ENCODE peak calls at places on chromosomes 16 and 17, in six cellular contexts. A, R, G, J, F and M are unnamed samples. For H3K9me3 and H3K36me3, the result is how much of the 10 kb centered on the place peaks cover.

GRCh38 chr17:56960596-56961538 is at the start of gene COIL:
- DNase-seq in A (peak), R (peak), G (peak), J (peak), F (peak), M (peak)

GRCh38 chr17:74244543-74244942 is 29.5 kb upstream of the DNAI2 start:
- DNase-seq in A (no peak), R (peak), G (no peak), J (no peak), F (no peak), M (no peak)

GRCh38 chr17:12094336-12094735 is 73.7 kb downstream of the MAP2K4 start:
- DNase-seq in A (no peak), R (no peak), G (no peak), J (no peak), F (no peak), M (no peak)

GRCh38 chr16:4680673-4681470 is 12.5 kb upstream of the NUDT16L1 start:
- DNase-seq in A (no peak), R (no peak), G (no peak), J (no peak), F (no peak), M (no peak)

GRCh38 chr16:3977376-3977775 is 96.9 kb upstream of the CREBBP start:
- DNase-seq in A (no peak), R (no peak), G (no peak), J (no peak), F (no peak), M (no peak)

GRCh38 chr16:55487048-55487803 is 8.2 kb downstream of the MMP2 start:
- DNase-seq in A (peak), R (no peak), G (no peak), J (no peak), F (peak), M (no peak)

GRCh38 chr16:15403392-15403995 is 7.9 kb downstream of the MPV17L start:
- DNase-seq in A (no peak), R (no peak), G (peak), J (no peak), F (no peak), M (peak)

GRCh38 chr16:82627811-82628339 is 1.1 kb downstream of the CDH13 start:
- DNase-seq in A (peak), R (no peak), G (no peak), J (no peak), F (no peak), M (no peak)

GRCh38 chr17:28710948-28711722 is 553 bp downstream of the PROCA1 start:
- DNase-seq in A (peak), R (peak), G (peak), J (peak), F (peak), M (peak)

GRCh38 chr17:77863814-77864161 is 94.7 kb upstream of the TNRC6C start:
- DNase-seq in A (peak), R (no peak), G (no peak), J (no peak), F (no peak), M (no peak)

GRCh38 chr16:25859645-25860044 is 167.9 kb downstream of the HS3ST4 start:
- DNase-seq in A (no peak), R (no peak), G (no peak), J (no peak), F (no peak), M (no peak)

GRCh38 chr16:35745191-35745590 is 2285.8 kb downstream of the TP53TG3F start:
- DNase-seq in A (no peak), R (no peak), G (no peak), J (no peak), F (no peak), M (no peak)
- H3K9me3 ChIP-seq in A (under half), R (under half), G (under half), J (under half), F (under half), M (under half)

GRCh38 chr17:37432671-37433070 is 26.0 kb downstream of the TADA2A start:
- DNase-seq in A (no peak), R (no peak), G (no peak), J (no peak), F (no peak), M (no peak)

GRCh38 chr17:37440424-37440823 is 33.7 kb downstream of the TADA2A start:
- DNase-seq in A (no peak), R (no peak), G (no peak), J (no peak), F (no peak), M (no peak)

DNA sequence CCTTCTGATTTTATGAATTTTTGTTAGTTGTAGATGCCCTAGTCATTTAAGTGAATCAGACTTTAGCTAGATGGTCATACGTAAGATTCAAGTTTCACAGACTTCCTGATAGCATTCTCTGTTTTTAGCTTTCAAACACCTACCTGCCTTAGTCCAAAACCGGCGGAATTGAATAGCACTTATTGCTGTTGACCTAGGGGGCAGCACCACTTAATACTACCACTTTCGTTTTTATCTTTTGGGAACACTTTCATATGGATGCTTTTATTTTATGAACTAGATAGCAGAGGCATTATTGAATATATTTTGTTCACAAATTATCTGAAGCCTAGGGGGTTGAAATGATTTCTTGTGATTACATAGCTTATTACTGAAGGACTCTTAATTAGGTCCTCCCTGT is 31.5 kb downstream of the TADA2A start:
- DNase-seq in A (no peak), R (no peak), G (no peak), J (no peak), F (no peak), M (no peak)
- H3K36me3 ChIP-seq in A (under half), R (under half), G (half or more), J (under half), F (under half), M (under half)

DNA sequence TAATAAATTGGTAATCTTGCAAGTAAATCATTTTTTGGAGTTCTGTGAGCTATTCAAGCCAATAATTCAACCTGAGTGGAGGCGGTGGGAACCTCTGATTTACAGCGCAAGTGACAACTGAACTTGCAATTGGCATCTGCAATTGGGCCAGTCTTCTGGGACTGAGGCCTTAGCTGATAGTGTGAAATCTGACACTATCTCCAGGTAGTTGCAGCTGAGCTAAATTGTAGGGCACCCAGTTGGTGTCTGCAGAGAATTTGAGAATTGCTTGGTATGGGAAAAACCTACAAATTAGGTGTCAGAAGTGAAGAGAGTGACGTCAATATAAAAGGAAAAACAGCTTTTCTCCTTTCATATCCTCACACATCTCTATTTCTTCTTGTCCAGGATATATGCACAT is 1633.6 kb upstream of the GOT2 start:
- DNase-seq in A (no peak), R (no peak), G (no peak), J (no peak), F (no peak), M (no peak)
- H3K9me3 ChIP-seq in A (under half), R (under half), G (under half), J (under half), F (under half), M (under half)

DNA sequence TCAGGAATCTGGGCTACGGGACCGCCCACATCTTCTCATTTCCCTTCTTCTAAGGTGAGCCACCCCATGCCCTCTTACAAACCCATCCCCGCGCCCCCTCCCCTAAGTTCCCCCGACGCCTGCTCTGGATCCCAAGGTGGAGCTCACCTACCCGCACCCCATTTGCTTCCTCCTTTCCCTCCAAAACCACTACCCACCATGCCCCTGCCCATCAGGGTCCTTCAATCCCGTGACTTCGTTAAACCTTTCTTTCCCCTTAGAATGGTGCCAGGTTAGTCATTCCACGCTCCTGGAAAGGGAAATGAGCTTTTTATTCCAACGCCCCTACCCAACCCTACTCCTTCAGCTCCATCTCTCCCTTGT is 338 bp upstream of the MTMR4 start:
- DNase-seq in A (no peak), R (no peak), G (no peak), J (no peak), F (no peak), M (no peak)
- H3K36me3 ChIP-seq in A (under half), R (under half), G (under half), J (under half), F (under half), M (under half)